ENCODE peak calls at places on chromosome 17, in seven cellular contexts. I, T, C, B, J, M and F are unnamed samples.

GRCh38 chr17:1617620-1618174 is 10.9 kb downstream of the SLC43A2 start:
- DNase-seq in I (peak), T (no peak), C (no peak), B (no peak), J (peak), M (no peak), F (no peak)

GRCh38 chr17:77779711-77780539 is 178.6 kb upstream of the TNRC6C start:
- DNase-seq in I (no peak), T (no peak), C (no peak), B (peak), J (no peak), M (no peak), F (peak)

GRCh38 chr17:50221500-50222480 is 20.4 kb upstream of the COL1A1 start:
- DNase-seq in I (no peak), T (no peak), C (no peak), B (peak), J (no peak), M (no peak), F (peak)

GRCh38 chr17:81097134-81097942 is 62.4 kb downstream of the BAIAP2 start:
- DNase-seq in I (peak), T (peak), C (peak), B (peak), J (no peak), M (no peak), F (peak)

GRCh38 chr17:78993241-78993956 is 13.7 kb upstream of the LGALS3BP start:
- DNase-seq in I (peak), T (peak), C (peak), B (no peak), J (no peak), M (peak), F (peak)

GRCh38 chr17:19002805-19003542 is 1.6 kb downstream of the FAM83G start:
- DNase-seq in I (no peak), T (peak), C (no peak), B (no peak), J (no peak), M (no peak), F (no peak)

GRCh38 chr17:48484850-48485249 is 46.0 kb downstream of the HOXB1 start:
- DNase-seq in I (no peak), T (peak), C (no peak), B (no peak), J (no peak), M (no peak), F (no peak)

GRCh38 chr17:57988301-57989010 is 402 bp upstream of the VEZF1 start:
- DNase-seq in I (peak), T (peak), C (peak), B (peak), J (no peak), M (peak), F (peak)

GRCh38 chr17:34562387-34562786 is 17.0 kb upstream of the TMEM132E start:
- DNase-seq in I (no peak), T (no peak), C (no peak), B (no peak), J (no peak), M (peak), F (no peak)

GRCh38 chr17:36485805-36486203 is 677 bp upstream of the ZNHIT3 start:
- DNase-seq in I (no peak), T (no peak), C (no peak), B (no peak), J (no peak), M (no peak), F (no peak)

GRCh38 chr17:43832168-43832975 is 574 bp downstream of the MPP3 start:
- DNase-seq in I (peak), T (peak), C (no peak), B (no peak), J (peak), M (no peak), F (no peak)

GRCh38 chr17:32350662-32351418 is 883 bp downstream of the ZNF207 start:
- DNase-seq in I (no peak), T (peak), C (no peak), B (peak), J (no peak), M (peak), F (peak)

GRCh38 chr17:49390548-49391324 is 23.9 kb downstream of the PHB1 start:
- DNase-seq in I (peak), T (no peak), C (no peak), B (peak), J (no peak), M (no peak), F (peak)

GRCh38 chr17:13030459-13031305 is 12.9 kb upstream of the ELAC2 start:
- DNase-seq in I (no peak), T (peak), C (peak), B (peak), J (no peak), M (peak), F (peak)

GRCh38 chr17:49516190-49516589 is 21.1 kb downstream of the NGFR start:
- DNase-seq in I (no peak), T (no peak), C (no peak), B (no peak), J (no peak), M (no peak), F (peak)

GRCh38 chr17:44722254-44722653 is 13.8 kb downstream of the DBF4B start:
- DNase-seq in I (no peak), T (no peak), C (no peak), B (no peak), J (no peak), M (no peak), F (no peak)

GRCh38 chr17:78462148-78462547 is 83.7 kb downstream of the PGS1 start:
- DNase-seq in I (no peak), T (no peak), C (no peak), B (no peak), J (no peak), M (no peak), F (no peak)

GRCh38 chr17:8110456-8110804 is 7.9 kb downstream of the ALOXE3 start:
- DNase-seq in I (no peak), T (no peak), C (no peak), B (no peak), J (no peak), M (no peak), F (no peak)

GRCh38 chr17:21295036-21295952 is 10.8 kb downstream of the MAP2K3 start:
- DNase-seq in I (no peak), T (no peak), C (no peak), B (no peak), J (no peak), M (peak), F (no peak)

GRCh38 chr17:27800522-27800921 is at the start of gene NOS2:
- DNase-seq in I (no peak), T (no peak), C (no peak), B (no peak), J (no peak), M (no peak), F (no peak)

GRCh38 chr17:56824503-56824902 is 9.2 kb downstream of the C17orf67 start:
- DNase-seq in I (no peak), T (no peak), C (no peak), B (no peak), J (no peak), M (no peak), F (no peak)

GRCh38 chr17:7854851-7855642 is at the start of gene TMEM88:
- DNase-seq in I (peak), T (no peak), C (peak), B (no peak), J (no peak), M (no peak), F (no peak)

GRCh38 chr17:68497885-68498319 is 14.3 kb upstream of the PRKAR1A start:
- DNase-seq in I (no peak), T (no peak), C (no peak), B (peak), J (no peak), M (no peak), F (peak)